ENCODE peak calls at places on chromosomes 3 and 15, in ten cellular contexts. K, I, R, G, E, V, A, B, F and P are unnamed samples.

GRCh38 chr3:150407051-150407817 is 864 bp upstream of the TSC22D2 start:
- DNase-seq in K (no peak), B (no peak), G (peak; percentile 62), V (no peak), A (peak; percentile 34), E (no peak), R (no peak), I (no peak), F (no peak), P (no peak)

GRCh38 chr3:119795849-119796248 is 13.9 kb downstream of the NR1I2 start:
- DNase-seq in K (no peak), V (no peak), I (no peak), A (no peak), F (no peak), R (no peak), G (no peak), B (no peak), E (no peak), P (no peak)

GRCh38 chr3:118110196-118110595 is 924.5 kb downstream of the IGSF11 start:
- DNase-seq in R (peak; percentile 18), V (no peak), I (no peak), K (no peak), F (no peak), A (no peak), B (no peak), E (no peak), G (no peak), P (no peak)

GRCh38 chr3:112446343-112446742 is 52.9 kb downstream of the BTLA start:
- DNase-seq in G (no peak), B (no peak), R (no peak), E (no peak), I (no peak), F (no peak), K (peak; percentile 4), A (no peak), V (no peak), P (no peak)

GRCh38 chr15:73997986-73998385 is 3.5 kb downstream of the PML start:
- DNase-seq in A (no peak), K (no peak), F (no peak), G (no peak), V (no peak), B (no peak), E (peak; percentile 62), I (no peak), R (no peak), P (no peak)

GRCh38 chr15:90845201-90845949 is 23.0 kb upstream of the FURIN start:
- DNase-seq in B (no peak), R (peak; percentile 84), I (no peak), K (no peak), E (no peak), G (peak; percentile 84), V (no peak), A (peak; percentile 80), F (no peak), P (peak; percentile 51)

GRCh38 chr15:33242165-33242564 is 47.7 kb upstream of the FMN1 start:
- DNase-seq in A (peak; percentile 86), V (no peak), B (no peak), R (peak; percentile 42), I (no peak), K (no peak), E (no peak), F (no peak), G (peak; percentile 18), P (no peak)

GRCh38 chr15:70636540-70637165 is 126.7 kb downstream of the UACA start:
- DNase-seq in I (no peak), R (no peak), B (no peak), G (peak; percentile 45), E (no peak), F (no peak), V (no peak), K (no peak), A (peak; percentile 8), P (peak; percentile 51)

GRCh38 chr3:36489679-36490420 is 109.5 kb downstream of the STAC start:
- DNase-seq in I (no peak), G (no peak), F (no peak), K (no peak), E (no peak), V (no peak), B (no peak), A (no peak), R (no peak), P (no peak)

GRCh38 chr3:105759442-105760078 is 109.3 kb downstream of the CBLB start:
- DNase-seq in I (no peak), G (no peak), B (no peak), A (no peak), V (no peak), E (peak; percentile 57), K (no peak), R (no peak), F (no peak), P (no peak)

GRCh38 chr15:90142216-90143175 is 40.2 kb upstream of the IDH2 start:
- DNase-seq in R (no peak), B (peak; percentile 11), F (peak; percentile 33), V (no peak), A (no peak), K (no peak), I (peak; percentile 7), G (no peak), E (no peak), P (no peak)

GRCh38 chr15:67054676-67055075 is 10.7 kb upstream of the SMAD3 start:
- DNase-seq in G (no peak), A (no peak), I (no peak), E (no peak), K (no peak), F (no peak), B (no peak), R (no peak), V (no peak), P (no peak)